ENCODE peak calls at places on chromosomes 4 and X, in six cellular contexts. G is neural crest cell, B is colonic mucosa, D is HCT116, S is OCI-LY7, E is AG10803. Y is an unnamed sample.

GRCh38 chr4:118865091-118865708 is 23.5 kb upstream of the SYNPO2 start:
- DNase-seq in G (peak; percentile 8), B (peak; percentile 23), D (peak; percentile 64), S (peak; percentile 38), E (peak; percentile 56), Y (peak; percentile 30)

GRCh38 chr4:77911842-77912450 is 49.3 kb downstream of the MRPL1 start:
- DNase-seq in G (no peak), B (no peak), D (no peak), S (peak; percentile 30), E (peak; percentile 37), Y (no peak)

GRCh38 chrX:133414399-133415275 is 652 bp downstream of the GPC4 start:
- DNase-seq in G (peak; percentile 34), B (peak; percentile 21), D (no peak), S (no peak), E (peak; percentile 4), Y (peak; percentile 21)

GRCh38 chr4:158163941-158164665 is 8.7 kb downstream of the GASK1B start:
- DNase-seq in G (no peak), B (no peak), D (no peak), S (no peak), E (no peak), Y (no peak)

GRCh38 chr4:151004222-151004621 is 10.9 kb downstream of the LRBA start:
- DNase-seq in G (no peak), B (no peak), D (peak; percentile 12), S (no peak), E (peak; percentile 3), Y (no peak)

GRCh38 chrX:146863566-146863965 is 49.0 kb upstream of the CXorf51A start:
- DNase-seq in G (no peak), B (no peak), D (no peak), S (peak; percentile 37), E (no peak), Y (no peak)

GRCh38 chr4:157220026-157220881 is at the start of gene GRIA2:
- DNase-seq in G (peak; percentile 85), B (no peak), D (no peak), S (no peak), E (peak; percentile 33), Y (peak; percentile 88)

GRCh38 chrX:37509349-37509748 is 62.1 kb upstream of the LANCL3 start:
- DNase-seq in G (no peak), B (no peak), D (no peak), S (peak; percentile 4), E (no peak), Y (peak; percentile 3)

GRCh38 chrX:68758671-68759070 is 70.2 kb upstream of the EFNB1 start:
- DNase-seq in G (no peak), B (no peak), D (no peak), S (no peak), E (no peak), Y (no peak)

GRCh38 chr4:86895692-86896488 is 3.7 kb upstream of the C4orf36 start:
- DNase-seq in G (peak; percentile 18), B (no peak), D (peak; percentile 61), S (peak; percentile 73), E (peak; percentile 77), Y (peak; percentile 21)

GRCh38 chr4:89765966-89766365 is 71.0 kb downstream of the SNCA start:
- DNase-seq in G (no peak), B (no peak), D (no peak), S (no peak), E (peak; percentile 79), Y (no peak)

GRCh38 chrX:22800360-22800759 is 199.4 kb upstream of the DDX53 start:
- DNase-seq in G (no peak), B (peak; percentile 21), D (no peak), S (no peak), E (peak; percentile 83), Y (no peak)

GRCh38 chrX:155997436-155997835 is at the start of gene IL9R:
- DNase-seq in G (no peak), B (no peak), D (no peak), S (no peak), E (no peak), Y (no peak)

GRCh38 chr4:38177792-38178665 is 217.8 kb downstream of the PTTG2 start:
- DNase-seq in G (no peak), B (peak; percentile 68), D (no peak), S (no peak), E (peak; percentile 71), Y (no peak)

DNA sequence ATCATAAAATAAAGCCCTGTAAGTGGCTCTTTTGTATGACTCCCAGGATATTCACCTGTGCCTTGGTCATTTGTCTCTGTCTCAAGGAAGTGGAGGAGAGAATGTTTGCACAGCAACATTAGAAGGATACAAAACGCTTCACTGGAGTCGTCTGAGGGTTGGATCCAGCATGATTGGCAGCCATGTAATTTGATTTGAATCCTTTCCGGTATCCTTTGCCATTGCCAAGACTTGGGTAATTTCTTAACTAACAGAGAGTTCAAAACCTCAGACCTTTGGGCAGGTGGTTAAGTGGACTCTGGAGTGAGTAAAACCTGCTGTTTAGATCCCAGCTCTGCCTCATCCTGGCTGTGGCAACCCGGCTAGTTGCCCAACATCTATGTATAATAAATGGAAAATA is 93.8 kb upstream of the RBPJ start:
- DNase-seq in G (no peak), B (no peak), D (no peak), S (no peak), E (no peak), Y (no peak)
- TF ChIP-seq CTCF in G (no peak), B (no peak), D (no peak), S (no peak), E (no peak), Y (no peak)

DNA sequence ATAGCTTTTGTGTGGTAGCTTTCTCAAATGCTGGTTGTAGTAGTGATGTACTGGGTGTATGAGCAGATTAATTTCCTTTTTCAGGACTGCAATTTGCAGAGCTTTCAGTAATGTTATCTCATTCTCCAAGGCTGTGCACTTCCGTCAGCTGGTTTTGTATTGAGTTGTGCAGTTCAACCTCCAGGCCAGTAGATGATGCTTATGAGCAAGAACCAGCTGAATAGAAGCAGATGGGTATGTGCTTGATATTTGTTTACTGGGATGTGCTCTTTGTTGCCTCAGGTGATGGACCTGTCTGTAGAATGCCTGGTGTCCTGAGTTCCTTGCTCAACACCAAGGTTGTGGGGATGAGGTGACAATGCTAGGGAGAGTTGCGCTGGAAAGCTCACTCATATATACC is 462.8 kb downstream of the PCDH18 start:
- DNase-seq in G (no peak), B (no peak), D (no peak), S (no peak), E (peak; percentile 0), Y (no peak)
- TF ChIP-seq CTCF in G (no peak), B (no peak), D (peak; percentile 30), S (peak; percentile 35), E (peak; percentile 23), Y (no peak)

GRCh38 chr4:67091668-67092067 is 453.6 kb downstream of the CENPC start:
- DNase-seq in G (no peak), B (no peak), D (no peak), S (no peak), E (no peak), Y (no peak)

GRCh38 chr4:67083496-67083895 is 461.8 kb downstream of the CENPC start:
- DNase-seq in G (no peak), B (no peak), D (no peak), S (no peak), E (no peak), Y (no peak)

GRCh38 chr4:67084801-67085200 is 460.5 kb downstream of the CENPC start:
- DNase-seq in G (no peak), B (no peak), D (no peak), S (no peak), E (no peak), Y (no peak)

GRCh38 chr4:67082746-67083145 is 462.6 kb downstream of the CENPC start:
- DNase-seq in G (no peak), B (no peak), D (no peak), S (no peak), E (no peak), Y (no peak)

GRCh38 chr4:67087897-67088296 is 457.4 kb downstream of the CENPC start:
- DNase-seq in G (peak; percentile 16), B (peak; percentile 45), D (peak; percentile 1), S (peak; percentile 42), E (peak; percentile 5), Y (peak; percentile 55)
- TF ChIP-seq CTCF in G (peak; percentile 73), B (peak; percentile 53), D (peak; percentile 46), S (peak; percentile 89), E (peak; percentile 43), Y (peak; percentile 78)

GRCh38 chr4:10023050-10023419 is 1.7 kb upstream of the SLC2A9 start:
- DNase-seq in G (no peak), B (no peak), D (no peak), S (peak; percentile 10), E (no peak), Y (no peak)

GRCh38 chr4:10022346-10023049 is 1.2 kb upstream of the SLC2A9 start:
- DNase-seq in G (no peak), B (no peak), D (no peak), S (no peak), E (no peak), Y (no peak)

GRCh38 chr4:10025230-10025806 is 4.0 kb upstream of the SLC2A9 start:
- DNase-seq in G (no peak), B (no peak), D (no peak), S (no peak), E (no peak), Y (no peak)

GRCh38 chr4:10024303-10024702 is 3.0 kb upstream of the SLC2A9 start:
- DNase-seq in G (no peak), B (no peak), D (no peak), S (no peak), E (no peak), Y (no peak)

GRCh38 chr4:10023806-10024205 is 2.5 kb upstream of the SLC2A9 start:
- DNase-seq in G (no peak), B (no peak), D (no peak), S (no peak), E (peak; percentile 45), Y (no peak)
- TF ChIP-seq CTCF in G (no peak), B (no peak), D (no peak), S (no peak), E (no peak), Y (no peak)

GRCh38 chr4:139085141-139085540 is 69.6 kb downstream of the NOCT start:
- DNase-seq in G (no peak), B (no peak), D (no peak), S (peak; percentile 26), E (peak; percentile 20), Y (no peak)
- TF ChIP-seq CTCF in G (peak; percentile 55), B (no peak), D (peak; percentile 59), S (peak; percentile 76), E (peak; percentile 44), Y (no peak)

Y was measured in endothelial cell.